ENCODE peak calls at places on chromosomes 3 and 15, in five cellular contexts. R is sigmoid colon, V is stomach, T is ovary, G is A549. P is an unnamed sample.
A peak's percentile ranks its signal among the peaks of the same experiment; 100 is the strongest.

GRCh38 chr15:66071160-66071559 is 182.4 kb downstream of the MEGF11 start:
- DNase-seq in R (peak; percentile 17), G (no peak), V (peak; percentile 60), T (no peak), P (no peak)

GRCh38 chr3:132659000-132659369 is 624 bp downstream of the ACAD11 start:
- DNase-seq in R (no peak), V (no peak), G (no peak), T (no peak), P (no peak)

GRCh38 chr3:4332111-4332510 is 28.9 kb downstream of the SETMAR start:
- DNase-seq in R (no peak), G (no peak), V (no peak), T (no peak), P (no peak)

GRCh38 chr3:46399557-46399956 is 7.3 kb downstream of the CCR5AS start:
- DNase-seq in T (no peak), R (no peak), G (no peak), V (no peak), P (no peak)

GRCh38 chr3:42601898-42602581 is 1.6 kb downstream of the NKTR start:
- DNase-seq in G (no peak), R (no peak), V (no peak), T (no peak), P (no peak)

GRCh38 chr3:113685956-113686721 is 10.3 kb downstream of the USF3 start:
- DNase-seq in T (no peak), V (no peak), R (no peak), G (no peak), P (no peak)

GRCh38 chr3:45988100-45988761 is 7.4 kb downstream of the FYCO1 start:
- DNase-seq in R (peak; percentile 67), T (no peak), G (no peak), V (no peak), P (peak; percentile 93)

GRCh38 chr3:49122022-49122421 is 1.4 kb upstream of the USP19 start:
- DNase-seq in T (no peak), G (no peak), V (no peak), R (no peak), P (no peak)

GRCh38 chr3:34419801-34420200 is 621.4 kb downstream of the PDCD6IP start:
- DNase-seq in G (peak; percentile 11), V (no peak), T (no peak), R (no peak), P (no peak)

GRCh38 chr15:34436126-34436955 is 1.3 kb downstream of the GOLGA8A start:
- DNase-seq in G (no peak), R (no peak), V (no peak), T (no peak), P (no peak)

GRCh38 chr15:59746777-59747176 is 57.7 kb upstream of the BNIP2 start:
- DNase-seq in V (no peak), R (no peak), G (no peak), T (no peak), P (peak; percentile 55)

GRCh38 chr3:52204337-52205073 is 6.5 kb downstream of the ALAS1 start:
- DNase-seq in R (no peak), T (no peak), V (peak; percentile 70), G (no peak), P (no peak)

GRCh38 chr3:111156506-111156905 is 84.9 kb downstream of the NECTIN3 start:
- DNase-seq in R (no peak), T (no peak), V (no peak), G (no peak), P (no peak)

GRCh38 chr3:77411334-77411733 is 371.4 kb downstream of the ROBO2 start:
- DNase-seq in R (no peak), T (no peak), G (no peak), V (no peak), P (no peak)

GRCh38 chr3:177673105-177673804 is 476.0 kb upstream of the TBL1XR1 start:
- DNase-seq in T (no peak), V (no peak), G (peak; percentile 16), R (no peak), P (no peak)

GRCh38 chr3:50436063-50436674 is 67.3 kb downstream of the CACNA2D2 start:
- DNase-seq in R (no peak), T (peak; percentile 43), V (peak; percentile 90), G (peak; percentile 35), P (no peak)

DNA sequence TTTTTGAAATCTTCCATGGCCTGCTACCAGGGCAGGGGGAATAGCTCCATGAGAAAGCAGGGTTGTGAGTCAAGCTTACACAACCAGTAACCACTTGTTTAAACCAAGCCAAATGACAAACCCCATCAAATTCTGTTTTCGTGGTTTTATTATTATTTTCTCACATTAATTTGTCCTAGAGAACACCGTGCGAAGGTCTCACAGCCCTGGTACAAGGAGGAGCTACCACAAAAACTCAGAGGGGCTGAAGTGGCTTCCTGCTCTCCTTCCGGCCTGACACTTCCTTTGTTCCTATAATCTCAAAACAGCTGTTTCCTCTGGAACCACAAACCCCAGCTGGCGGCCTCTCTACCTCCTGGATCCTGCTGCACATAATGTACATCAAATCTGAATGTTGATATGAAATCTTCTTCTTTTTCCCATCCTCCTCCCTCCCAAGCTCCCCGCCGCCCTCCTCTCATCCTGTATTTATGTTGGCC is 375.9 kb downstream of the MCTP2 start:
- DNase-seq in T (peak; percentile 29), R (peak; percentile 83), V (no peak), G (no peak), P (peak; percentile 93)
- H3K4me1 ChIP-seq in T (peaks cover 10% of the 10 kb centered on the region), R (no peaks in the 10 kb centered on the region), V (no peaks in the 10 kb centered on the region), G (no peaks in the 10 kb centered on the region), P (peaks cover 3% of the 10 kb centered on the region)

GRCh38 chr3:15693340-15693739 is 91.8 kb downstream of the BTD start:
- DNase-seq in R (no peak), G (peak; percentile 14), T (no peak), V (no peak), P (no peak)
- TF ChIP-seq EP300 in R (no peak), G (no peak), T (no peak), V (no peak), P (no peak)

GRCh38 chr3:23656821-23657220 is 148.9 kb upstream of the UBE2E1 start:
- DNase-seq in G (no peak), R (no peak), V (no peak), T (no peak), P (no peak)
- H3K4me1 ChIP-seq in G (no peaks in the 10 kb centered on the region), R (no peaks in the 10 kb centered on the region), V (no peaks in the 10 kb centered on the region), T (no peaks in the 10 kb centered on the region), P (no peaks in the 10 kb centered on the region)

GRCh38 chr15:75830910-75831805 is 12.1 kb upstream of the UBE2Q2 start:
- DNase-seq in R (no peak), G (no peak), T (no peak), V (no peak), P (peak; percentile 29)
- TF ChIP-seq EP300 in R (no peak), G (no peak), T (no peak), V (no peak), P (no peak)

DNA sequence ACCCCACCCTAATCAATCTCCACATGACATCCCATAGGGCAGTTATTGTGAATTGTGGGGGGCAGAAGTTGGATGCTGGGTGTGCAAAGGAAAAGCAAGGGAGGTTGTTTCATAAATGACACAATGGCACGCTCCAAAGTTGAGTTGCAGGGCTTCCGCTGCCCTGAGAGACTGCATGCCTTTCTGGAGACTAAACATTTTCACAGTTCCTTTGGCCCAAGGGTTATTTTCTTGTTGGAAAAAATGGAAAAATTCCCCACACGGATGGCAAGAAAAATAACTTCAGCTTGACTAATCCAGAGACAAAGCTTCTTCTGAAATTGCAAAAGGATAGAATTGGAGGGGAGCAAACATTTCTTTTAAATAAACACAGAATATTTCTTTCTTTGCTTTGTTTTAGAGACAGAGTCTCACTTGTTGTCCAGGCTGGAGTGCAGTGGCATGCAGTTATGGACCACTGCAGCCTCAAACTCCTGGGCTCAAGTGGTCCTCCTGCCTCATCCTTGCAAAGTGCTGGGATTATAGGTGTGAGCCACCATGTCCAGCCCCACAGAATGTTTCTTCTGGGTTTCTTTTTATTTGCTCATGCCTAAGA is 19.1 kb upstream of the TPM1 start:
- DNase-seq in R (no peak), T (no peak), G (no peak), V (no peak), P (no peak)
- H3K4me1 ChIP-seq in R (no peaks in the 10 kb centered on the region), T (peaks cover 4% of the 10 kb centered on the region), G (peaks cover 47% of the 10 kb centered on the region), V (no peaks in the 10 kb centered on the region), P (peaks cover 13% of the 10 kb centered on the region)

DNA sequence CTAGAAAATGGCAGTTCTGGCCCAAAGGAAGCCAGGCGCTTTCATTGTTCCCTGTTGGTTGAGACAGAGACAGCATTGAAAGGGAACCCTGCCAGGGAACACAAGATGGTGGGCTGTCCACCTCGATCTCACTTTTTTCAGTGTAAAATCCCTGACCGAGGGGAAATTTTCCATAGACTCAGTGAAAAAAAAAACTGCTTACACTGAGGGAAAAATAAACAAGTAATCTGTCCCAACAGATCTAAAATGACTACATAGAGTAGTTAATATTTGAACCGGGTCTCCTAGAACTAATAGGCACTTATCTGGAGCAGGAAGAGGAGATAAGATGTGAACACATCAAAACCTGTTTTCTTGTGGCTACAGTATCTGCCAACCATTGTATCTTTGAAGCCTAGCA is 763.4 kb upstream of the GOLIM4 start:
- DNase-seq in T (no peak), R (no peak), G (no peak), V (no peak), P (no peak)
- TF ChIP-seq EP300 in T (no peak), R (no peak), G (no peak), V (no peak), P (no peak)

GRCh38 chr3:98766924-98767323 is 3.8 kb downstream of the ST3GAL6 start:
- DNase-seq in G (no peak), R (no peak), T (no peak), V (no peak), P (no peak)
- H3K4me1 ChIP-seq in G (no peaks in the 10 kb centered on the region), R (no peaks in the 10 kb centered on the region), T (peaks cover 4% of the 10 kb centered on the region), V (peaks cover 5% of the 10 kb centered on the region), P (peaks cover 40% of the 10 kb centered on the region)

GRCh38 chr3:116423365-116423764 is 21.9 kb downstream of the LSAMP start:
- DNase-seq in G (no peak), R (no peak), T (no peak), V (no peak), P (no peak)

GRCh38 chr3:116423945-116424344 is 21.3 kb downstream of the LSAMP start:
- DNase-seq in T (no peak), R (no peak), V (no peak), G (no peak), P (no peak)

GRCh38 chr3:116426036-116426435 is 19.3 kb downstream of the LSAMP start:
- DNase-seq in R (no peak), T (no peak), V (no peak), G (no peak), P (no peak)

GRCh38 chr3:116425126-116425525 is 20.2 kb downstream of the LSAMP start:
- DNase-seq in T (no peak), G (no peak), V (no peak), R (no peak), P (no peak)
- TF ChIP-seq EP300 in T (no peak), G (no peak), V (no peak), R (no peak), P (no peak)